ENCODE peak calls at places on chromosomes 11 and 22, in five cellular contexts. U is K562, X is GM12891, J is GM12878, C is H1. P is an unnamed sample.

GRCh38 chr11:126949066-126949945 is 51.3 kb downstream of the KIRREL3 start:
- DNase-seq in J (no peak), X (no peak), C (no peak), U (no peak), P (no peak)

GRCh38 chr11:69101100-69101791 is 52.5 kb downstream of the TPCN2 start:
- DNase-seq in U (peak), X (peak), C (peak), J (peak), P (peak)

GRCh38 chr22:26845016-26845728 is 187.8 kb downstream of the MIAT start:
- DNase-seq in C (no peak), X (no peak), J (no peak), U (no peak), P (no peak)

GRCh38 chr11:33452806-33453205 is 195.6 kb downstream of the HIPK3 start:
- DNase-seq in C (no peak), J (no peak), U (no peak), X (no peak), P (no peak)

GRCh38 chr11:112532506-112532905 is 271.8 kb upstream of the PLET1 start:
- DNase-seq in X (no peak), U (no peak), C (no peak), J (no peak), P (no peak)

GRCh38 chr11:45607995-45608394 is 57.4 kb downstream of the CHST1 start:
- DNase-seq in X (no peak), U (no peak), C (peak), J (no peak), P (no peak)

GRCh38 chr11:102883132-102883531 is 8.3 kb upstream of the MMP12 start:
- DNase-seq in C (no peak), U (no peak), X (no peak), J (no peak), P (no peak)

GRCh38 chr11:63765688-63766241 is 2.8 kb downstream of the ZFTA start:
- DNase-seq in J (no peak), U (no peak), C (no peak), X (no peak), P (no peak)

GRCh38 chr11:62974848-62975522 is 9.8 kb downstream of the SLC22A6 start:
- DNase-seq in U (peak), J (no peak), C (peak), X (no peak), P (no peak)

GRCh38 chr11:74004694-74005615 is 3.9 kb downstream of the UCP3 start:
- DNase-seq in C (no peak), J (no peak), X (no peak), U (peak), P (no peak)

GRCh38 chr22:38314992-38315800 is 2.0 kb downstream of the CSNK1E start:
- DNase-seq in J (no peak), C (no peak), X (no peak), U (no peak), P (no peak)

GRCh38 chr11:76617553-76618265 is 52.8 kb downstream of the LRRC32 start:
- DNase-seq in X (no peak), U (no peak), J (no peak), C (no peak), P (no peak)

GRCh38 chr11:2363816-2364370 is 13.2 kb upstream of the CD81 start:
- DNase-seq in C (no peak), U (no peak), X (no peak), J (no peak), P (no peak)

GRCh38 chr11:66641834-66642233 is 3.3 kb downstream of the RBM4 start:
- DNase-seq in X (no peak), J (no peak), U (no peak), C (no peak), P (no peak)

GRCh38 chr11:72745925-72746550 is 6.2 kb downstream of the ARAP1 start:
- DNase-seq in J (no peak), C (no peak), X (no peak), U (no peak), P (no peak)
- TF ChIP-seq POLR2AphosphoS5 in J (no peak), C (no peak), X (no peak), U (no peak), P (no peak)

GRCh38 chr11:90500922-90501568 is 278.2 kb upstream of the CHORDC1 start:
- DNase-seq in U (no peak), C (no peak), X (no peak), J (no peak), P (no peak)
- TF ChIP-seq POLR2A in U (no peak), C (no peak), X (no peak), J (no peak), P (no peak)

DNA sequence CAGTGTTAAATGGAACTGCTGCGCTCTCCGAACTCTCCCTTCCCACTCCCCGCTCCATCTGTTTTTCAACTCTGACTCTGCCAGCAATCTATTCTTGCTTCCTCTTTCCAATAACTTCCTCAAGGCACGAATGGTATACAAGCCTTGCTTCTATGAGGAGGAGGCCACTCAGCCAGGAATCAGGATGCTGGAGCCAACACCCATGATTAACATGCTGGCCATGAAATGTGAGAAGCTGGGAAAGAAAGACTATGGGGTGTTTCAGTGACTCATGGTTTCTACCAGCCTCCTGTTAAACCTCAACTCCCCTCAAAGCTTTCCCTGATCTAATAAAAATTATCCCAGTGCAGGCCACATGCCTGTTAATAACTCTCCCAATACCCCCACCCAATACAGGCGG is 46.4 kb upstream of the TBCEL start:
- DNase-seq in J (no peak), U (no peak), C (no peak), X (no peak), P (no peak)
- TF ChIP-seq TAF1 in J (no peak), U (no peak), C (no peak), X (no peak), P (no peak)

DNA sequence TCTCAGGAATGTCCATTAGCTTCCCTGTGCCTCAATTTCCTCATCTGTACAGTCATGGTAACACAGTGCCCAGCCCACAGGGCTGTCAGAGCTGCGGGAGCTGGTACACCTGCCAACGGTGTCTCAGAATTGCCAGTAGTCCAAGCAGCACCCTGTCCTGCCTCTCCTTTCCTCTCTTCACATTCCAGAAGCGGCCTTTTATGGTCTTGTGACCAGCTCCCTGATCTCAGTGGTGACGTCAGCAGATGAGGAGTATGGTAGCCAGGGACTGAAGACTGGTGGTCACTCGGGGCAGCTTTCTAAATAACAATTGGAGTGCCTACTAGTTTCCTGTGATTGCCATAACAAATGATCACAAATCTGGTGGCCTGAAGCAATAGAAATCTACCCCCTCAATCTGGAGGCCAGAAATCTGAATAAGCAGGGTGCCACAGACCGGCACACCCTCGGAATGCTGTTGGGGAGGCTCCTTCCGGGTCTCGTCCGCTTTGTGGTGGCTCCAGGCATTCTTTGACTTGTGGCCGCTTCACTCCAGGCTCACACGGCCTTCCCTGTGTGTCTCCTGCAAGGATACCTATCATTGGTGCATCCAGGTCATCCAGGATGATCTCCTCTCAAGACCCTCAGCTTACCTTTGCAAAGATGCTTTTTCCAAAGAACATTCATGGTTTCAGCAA is 2.1 kb downstream of the FADD start:
- DNase-seq in J (no peak), U (no peak), C (no peak), X (no peak), P (no peak)
- TF ChIP-seq POLR2AphosphoS5 in J (no peak), U (peak), C (no peak), X (no peak), P (peak)

DNA sequence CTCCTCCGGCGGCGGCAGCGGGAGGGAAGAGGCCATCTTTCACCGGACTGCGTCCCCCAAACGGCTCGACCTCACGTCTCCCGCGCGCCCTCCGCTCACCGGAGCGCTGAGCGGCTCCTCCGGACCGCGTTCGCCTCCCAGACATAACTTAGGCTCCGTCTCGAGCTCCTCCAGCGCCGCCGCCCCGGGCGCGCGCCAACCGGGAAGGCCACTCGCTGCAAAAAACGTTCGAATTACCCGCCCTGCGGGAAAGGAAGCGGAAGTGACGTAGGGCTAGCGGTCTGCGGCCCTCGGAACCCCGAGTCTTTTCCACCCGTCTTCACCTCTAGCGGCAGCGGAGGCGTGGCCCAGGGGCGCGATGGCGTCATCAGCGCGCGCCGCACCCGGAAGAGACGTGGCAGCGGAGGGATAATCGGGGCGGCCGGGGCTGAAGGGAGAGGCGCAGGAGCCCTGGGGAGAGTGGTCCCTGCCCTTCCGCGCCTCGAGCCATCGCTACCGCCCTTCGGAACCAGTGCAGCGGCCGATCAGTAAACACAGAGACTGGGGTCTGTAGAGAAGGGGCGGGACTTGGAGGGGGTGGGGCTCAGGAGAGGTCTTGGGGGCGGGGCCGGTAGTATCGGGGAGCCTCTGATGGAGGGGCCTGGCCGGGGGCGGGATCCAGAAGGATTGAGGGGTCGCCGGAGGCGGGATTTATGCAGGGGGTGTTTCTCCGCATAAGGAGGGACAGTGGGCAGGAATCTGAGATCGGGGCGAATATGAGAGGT is at the start of the genes CDCA5 and ZFPL1:
- DNase-seq in U (peak), X (peak), J (peak), C (peak), P (peak)
- TF ChIP-seq POLR2A in U (peak), X (peak), J (peak), C (peak), P (peak)

GRCh38 chr11:123654566-123655081 is at the start of gene SCN3B:
- DNase-seq in C (peak), J (no peak), U (peak), X (peak), P (peak)
- TF ChIP-seq TAF1 in C (peak), J (no peak), U (no peak), X (no peak), P (no peak)

GRCh38 chr22:42716649-42717127 is 4.0 kb downstream of the A4GALT start:
- DNase-seq in U (no peak), J (peak), X (no peak), C (no peak), P (no peak)
- TF ChIP-seq POLR2AphosphoS5 in U (no peak), J (no peak), X (no peak), C (no peak), P (peak)

DNA sequence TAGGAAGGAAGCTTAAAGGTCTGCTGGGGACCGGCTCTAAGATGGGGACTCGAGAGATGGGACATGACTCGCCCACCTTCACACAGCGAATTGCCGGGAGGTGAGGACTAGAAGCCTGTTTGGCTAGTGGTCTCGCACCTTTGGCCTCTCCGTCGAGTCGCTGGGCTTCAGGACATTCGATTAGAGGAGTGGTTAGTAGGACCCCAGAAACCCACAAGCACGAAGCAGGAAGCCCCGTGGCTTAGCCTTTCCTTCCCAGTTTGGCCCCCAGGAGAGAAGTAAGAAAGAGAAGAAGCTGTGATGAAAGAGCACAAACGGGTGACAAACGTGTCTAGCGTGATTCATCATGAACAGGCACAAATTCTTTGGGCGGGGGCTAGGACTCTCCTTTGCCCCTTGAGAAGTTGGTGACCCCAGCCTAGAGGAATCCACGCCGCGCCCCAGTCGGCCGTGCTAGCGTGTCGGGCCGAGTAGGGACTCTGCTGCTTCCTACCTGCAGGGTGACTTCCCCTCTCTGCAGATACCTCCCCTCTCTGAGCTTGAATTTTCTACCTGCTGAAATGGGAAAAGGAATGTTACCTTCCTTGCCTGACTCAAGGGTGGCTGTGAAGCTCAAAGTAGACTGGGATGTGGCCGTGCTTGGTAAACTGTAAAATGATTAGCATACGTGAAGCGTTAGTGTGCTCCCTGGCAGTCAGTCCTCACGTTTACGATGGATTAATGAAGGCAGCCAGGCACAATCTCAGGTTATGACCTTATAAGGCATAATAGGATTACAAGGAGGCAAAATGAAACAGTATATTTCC is 1.1 kb upstream of the ADM start:
- DNase-seq in J (no peak), C (peak), X (no peak), U (no peak), P (no peak)
- TF ChIP-seq POLR2A in J (no peak), C (peak), X (no peak), U (no peak), P (peak)

GRCh38 chr22:22235564-22235963 is 9.0 kb upstream of the VPREB1 start:
- DNase-seq in X (peak), C (peak), U (peak), J (peak), P (peak)
- TF ChIP-seq TAF1 in X (no peak), C (no peak), U (no peak), J (no peak), P (no peak)

GRCh38 chr11:27447288-27447914 is 25.2 kb downstream of the LGR4 start:
- DNase-seq in J (no peak), X (no peak), C (no peak), U (no peak), P (no peak)
- TF ChIP-seq POLR2AphosphoS5 in J (no peak), X (no peak), C (no peak), U (no peak), P (no peak)

P was measured in GM12892.